ENCODE peak calls at places on chromosomes 11 and 22, in six cellular contexts. One of them, this sample, is unnamed. For H3K4me1, the result is how much of the 10 kb centered on the place peaks cover.

GRCh38 chr11:65911682-65912568 is 6.9 kb downstream of the C11orf68 start:
- DNase-seq in IMR-90: peak
- DNase-seq in A549: peak
- DNase-seq in body of pancreas: no peak
- DNase-seq in breast epithelium: peak
- DNase-seq in H9: peak
- DNase-seq in this sample: peak

GRCh38 chr11:76698321-76699043 is 27.9 kb upstream of the LRRC32 start:
- DNase-seq in IMR-90: no peak
- DNase-seq in body of pancreas: no peak
- DNase-seq in H9: peak
- DNase-seq in A549: peak
- DNase-seq in breast epithelium: no peak
- DNase-seq in this sample: peak

GRCh38 chr11:2318123-2318522 is 16.3 kb downstream of the TSPAN32 start:
- DNase-seq in A549: no peak
- DNase-seq in H9: no peak
- DNase-seq in IMR-90: no peak
- DNase-seq in body of pancreas: no peak
- DNase-seq in breast epithelium: no peak
- DNase-seq in this sample: no peak

GRCh38 chr22:19289475-19290161 is 1.9 kb downstream of the CLTCL1 start:
- DNase-seq in breast epithelium: no peak
- DNase-seq in A549: no peak
- DNase-seq in IMR-90: peak
- DNase-seq in H9: no peak
- DNase-seq in body of pancreas: no peak
- DNase-seq in this sample: no peak

GRCh38 chr11:706439-706956 is 467 bp downstream of the EPS8L2 start:
- DNase-seq in IMR-90: peak
- DNase-seq in breast epithelium: no peak
- DNase-seq in H9: peak
- DNase-seq in body of pancreas: peak
- DNase-seq in A549: peak
- DNase-seq in this sample: no peak

GRCh38 chr22:23237201-23237798 is 57.0 kb downstream of the BCR start:
- DNase-seq in body of pancreas: peak
- DNase-seq in A549: no peak
- DNase-seq in breast epithelium: no peak
- DNase-seq in IMR-90: peak
- DNase-seq in H9: peak
- DNase-seq in this sample: peak

GRCh38 chr11:126352934-126353801 is 2.3 kb upstream of the ST3GAL4 start:
- DNase-seq in H9: no peak
- DNase-seq in IMR-90: peak
- DNase-seq in breast epithelium: no peak
- DNase-seq in body of pancreas: no peak
- DNase-seq in A549: peak
- DNase-seq in this sample: peak

GRCh38 chr11:33588056-33588455 is 112.6 kb downstream of the C11orf91 start:
- DNase-seq in IMR-90: no peak
- DNase-seq in H9: no peak
- DNase-seq in A549: no peak
- DNase-seq in body of pancreas: no peak
- DNase-seq in breast epithelium: no peak
- DNase-seq in this sample: peak

GRCh38 chr11:75873417-75874148 is 58.6 kb downstream of the UVRAG start:
- DNase-seq in IMR-90: no peak
- DNase-seq in H9: no peak
- DNase-seq in breast epithelium: no peak
- DNase-seq in A549: no peak
- DNase-seq in body of pancreas: no peak
- DNase-seq in this sample: no peak

GRCh38 chr11:125423247-125423849 is 72.7 kb downstream of the FEZ1 start:
- DNase-seq in H9: no peak
- DNase-seq in A549: no peak
- DNase-seq in IMR-90: no peak
- DNase-seq in breast epithelium: no peak
- DNase-seq in body of pancreas: no peak
- DNase-seq in this sample: no peak

GRCh38 chr11:111541209-111542061 is 915 bp downstream of the LAYN start:
- DNase-seq in breast epithelium: peak
- DNase-seq in IMR-90: peak
- DNase-seq in body of pancreas: peak
- DNase-seq in A549: no peak
- DNase-seq in H9: peak
- DNase-seq in this sample: peak

GRCh38 chr11:112563808-112564207 is 303.1 kb upstream of the PLET1 start:
- DNase-seq in A549: no peak
- DNase-seq in IMR-90: no peak
- DNase-seq in body of pancreas: no peak
- DNase-seq in breast epithelium: no peak
- DNase-seq in H9: no peak
- DNase-seq in this sample: no peak

GRCh38 chr22:23256986-23257888 is 76.9 kb downstream of the BCR start:
- DNase-seq in H9: no peak
- DNase-seq in breast epithelium: peak
- DNase-seq in A549: no peak
- DNase-seq in IMR-90: no peak
- DNase-seq in body of pancreas: no peak
- DNase-seq in this sample: no peak

GRCh38 chr11:111772535-111772934 is 6.3 kb upstream of the PPP2R1B start:
- DNase-seq in H9: no peak
- DNase-seq in A549: no peak
- DNase-seq in breast epithelium: no peak
- DNase-seq in body of pancreas: no peak
- DNase-seq in IMR-90: no peak
- DNase-seq in this sample: no peak

GRCh38 chr11:73273246-73273890 is 1.2 kb downstream of the P2RY6 start:
- DNase-seq in body of pancreas: no peak
- DNase-seq in IMR-90: no peak
- DNase-seq in breast epithelium: no peak
- DNase-seq in A549: no peak
- DNase-seq in H9: no peak
- DNase-seq in this sample: no peak

GRCh38 chr11:115585361-115586024 is 81.3 kb upstream of the CADM1 start:
- DNase-seq in IMR-90: no peak
- DNase-seq in body of pancreas: no peak
- DNase-seq in breast epithelium: no peak
- DNase-seq in A549: no peak
- DNase-seq in H9: no peak
- DNase-seq in this sample: no peak

GRCh38 chr11:59666969-59667368 is 1.9 kb downstream of the PATL1 start:
- DNase-seq in A549: no peak
- DNase-seq in breast epithelium: no peak
- DNase-seq in body of pancreas: no peak
- DNase-seq in IMR-90: peak
- DNase-seq in H9: no peak
- DNase-seq in this sample: no peak
- H3K27ac ChIP-seq in A549: no peak
- H3K27ac ChIP-seq in breast epithelium: no peak
- H3K27ac ChIP-seq in body of pancreas: peak
- H3K27ac ChIP-seq in IMR-90: peak
- H3K27ac ChIP-seq in H9: no peak
- H3K27ac ChIP-seq in this sample: peak

GRCh38 chr11:74844865-74845264 is 96.2 kb downstream of the RNF169 start:
- DNase-seq in body of pancreas: no peak
- DNase-seq in breast epithelium: no peak
- DNase-seq in H9: no peak
- DNase-seq in A549: no peak
- DNase-seq in IMR-90: no peak
- DNase-seq in this sample: no peak

GRCh38 chr11:74847895-74848294 is 99.2 kb downstream of the RNF169 start:
- DNase-seq in body of pancreas: no peak
- DNase-seq in breast epithelium: no peak
- DNase-seq in IMR-90: no peak
- DNase-seq in A549: no peak
- DNase-seq in H9: no peak
- DNase-seq in this sample: no peak

GRCh38 chr11:74844072-74844471 is 95.4 kb downstream of the RNF169 start:
- DNase-seq in A549: no peak
- DNase-seq in body of pancreas: no peak
- DNase-seq in H9: no peak
- DNase-seq in breast epithelium: no peak
- DNase-seq in IMR-90: no peak
- DNase-seq in this sample: no peak

GRCh38 chr11:74846770-74847169 is 98.1 kb downstream of the RNF169 start:
- DNase-seq in H9: no peak
- DNase-seq in body of pancreas: no peak
- DNase-seq in A549: no peak
- DNase-seq in breast epithelium: no peak
- DNase-seq in IMR-90: no peak
- DNase-seq in this sample: no peak

DNA sequence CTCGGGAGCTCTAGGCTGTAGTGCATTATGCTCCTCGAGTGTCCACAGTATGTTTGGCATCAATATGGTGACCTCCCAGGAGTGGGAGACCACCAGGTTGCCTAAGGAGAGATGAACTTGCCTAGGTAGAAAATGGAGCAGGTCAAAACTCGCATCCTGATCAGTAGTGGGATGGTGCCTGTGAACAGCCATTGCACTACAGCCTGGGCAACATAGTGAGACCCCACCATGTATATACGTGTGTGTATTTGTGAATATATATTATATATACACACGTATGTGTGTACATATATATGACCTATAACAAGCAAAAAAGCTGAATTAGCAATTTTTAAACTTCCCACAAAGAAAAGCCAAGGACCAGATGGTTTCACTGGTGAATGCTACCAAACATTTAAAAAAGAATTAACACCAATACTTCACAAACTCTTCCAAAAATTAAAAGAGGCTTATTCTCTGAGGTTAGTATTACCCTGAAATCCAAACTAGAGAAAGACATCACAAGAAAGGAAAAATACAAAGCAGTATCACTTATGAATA is 97.4 kb downstream of the RNF169 start:
- DNase-seq in body of pancreas: no peak
- DNase-seq in breast epithelium: no peak
- DNase-seq in H9: no peak
- DNase-seq in IMR-90: no peak
- DNase-seq in A549: no peak
- DNase-seq in this sample: no peak
- TF ChIP-seq CTCF in body of pancreas: no peak
- TF ChIP-seq CTCF in breast epithelium: no peak
- TF ChIP-seq CTCF in H9: no peak
- TF ChIP-seq CTCF in IMR-90: no peak
- TF ChIP-seq CTCF in A549: no peak
- TF ChIP-seq CTCF in this sample: no peak

GRCh38 chr11:61154528-61154927 is 6.7 kb downstream of the VPS37C start:
- DNase-seq in body of pancreas: no peak
- DNase-seq in IMR-90: no peak
- DNase-seq in breast epithelium: no peak
- DNase-seq in H9: no peak
- DNase-seq in A549: no peak
- DNase-seq in this sample: no peak
- H3K4me1 ChIP-seq in body of pancreas: half or more
- H3K4me1 ChIP-seq in IMR-90: under half
- H3K4me1 ChIP-seq in breast epithelium: under half
- H3K4me1 ChIP-seq in H9: under half
- H3K4me1 ChIP-seq in A549: under half
- H3K4me1 ChIP-seq in this sample: under half

DNA sequence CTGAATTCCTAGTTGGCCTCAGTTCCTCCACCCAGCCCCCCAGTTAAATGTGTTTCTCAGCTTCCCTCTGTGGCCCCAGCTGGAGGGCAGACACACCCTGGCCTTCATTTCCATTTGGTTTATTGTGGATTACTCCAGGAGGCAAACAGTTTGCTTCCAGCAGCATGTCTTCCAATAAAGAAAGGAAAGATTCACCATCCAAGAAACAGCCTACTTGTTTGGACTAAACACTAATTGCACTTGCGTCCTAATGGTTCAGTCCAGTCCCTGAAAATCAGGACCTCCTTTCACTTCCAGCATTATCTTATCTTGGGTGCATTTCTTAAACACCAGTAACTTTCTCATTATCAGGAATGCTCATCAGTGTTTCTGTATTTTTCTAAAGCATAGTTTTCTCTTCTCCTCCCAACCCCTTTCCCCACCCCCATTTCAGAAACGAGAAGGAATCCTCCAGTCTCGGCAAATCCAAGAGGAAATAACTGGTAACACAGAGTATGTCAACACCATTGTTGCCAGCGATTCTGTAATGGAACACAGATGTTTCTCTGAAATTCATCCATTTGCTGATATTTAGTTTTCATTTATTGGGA is 130.9 kb downstream of the PARVA start:
- DNase-seq in IMR-90: peak
- DNase-seq in breast epithelium: no peak
- DNase-seq in A549: no peak
- DNase-seq in body of pancreas: no peak
- DNase-seq in H9: no peak
- DNase-seq in this sample: peak
- H3K27ac ChIP-seq in IMR-90: peak
- H3K27ac ChIP-seq in breast epithelium: peak
- H3K27ac ChIP-seq in A549: no peak
- H3K27ac ChIP-seq in body of pancreas: no peak
- H3K27ac ChIP-seq in H9: no peak
- H3K27ac ChIP-seq in this sample: peak

GRCh38 chr11:68762481-68762880 is 11.2 kb upstream of the TESMIN start:
- DNase-seq in A549: no peak
- DNase-seq in breast epithelium: no peak
- DNase-seq in body of pancreas: no peak
- DNase-seq in IMR-90: no peak
- DNase-seq in H9: no peak
- DNase-seq in this sample: no peak

GRCh38 chr11:68761801-68762200 is 10.5 kb upstream of the TESMIN start:
- DNase-seq in A549: no peak
- DNase-seq in IMR-90: no peak
- DNase-seq in breast epithelium: no peak
- DNase-seq in H9: no peak
- DNase-seq in body of pancreas: no peak
- DNase-seq in this sample: no peak

GRCh38 chr11:68763181-68763721 is 11.9 kb upstream of the TESMIN start:
- DNase-seq in breast epithelium: no peak
- DNase-seq in IMR-90: no peak
- DNase-seq in A549: no peak
- DNase-seq in H9: no peak
- DNase-seq in body of pancreas: no peak
- DNase-seq in this sample: peak

GRCh38 chr11:68764746-68765145 is 13.4 kb upstream of the TESMIN start:
- DNase-seq in A549: no peak
- DNase-seq in body of pancreas: no peak
- DNase-seq in H9: no peak
- DNase-seq in IMR-90: no peak
- DNase-seq in breast epithelium: no peak
- DNase-seq in this sample: no peak

GRCh38 chr11:68763926-68764657 is 12.8 kb upstream of the TESMIN start:
- DNase-seq in IMR-90: no peak
- DNase-seq in body of pancreas: no peak
- DNase-seq in H9: no peak
- DNase-seq in A549: no peak
- DNase-seq in breast epithelium: no peak
- DNase-seq in this sample: no peak
- TF ChIP-seq CTCF in IMR-90: no peak
- TF ChIP-seq CTCF in body of pancreas: no peak
- TF ChIP-seq CTCF in H9: peak
- TF ChIP-seq CTCF in A549: no peak
- TF ChIP-seq CTCF in breast epithelium: no peak
- TF ChIP-seq CTCF in this sample: peak

GRCh38 chr22:50035976-50036375 is 22.1 kb downstream of the TTLL8 start:
- DNase-seq in A549: no peak
- DNase-seq in IMR-90: no peak
- DNase-seq in breast epithelium: no peak
- DNase-seq in body of pancreas: no peak
- DNase-seq in H9: no peak
- DNase-seq in this sample: no peak
- H3K4me1 ChIP-seq in A549: under half
- H3K4me1 ChIP-seq in IMR-90: under half
- H3K4me1 ChIP-seq in breast epithelium: under half
- H3K4me1 ChIP-seq in body of pancreas: under half
- H3K4me1 ChIP-seq in H9: under half
- H3K4me1 ChIP-seq in this sample: under half

GRCh38 chr11:68954970-68955958 is 25.5 kb downstream of the MRGPRD start:
- DNase-seq in IMR-90: peak
- DNase-seq in H9: peak
- DNase-seq in A549: peak
- DNase-seq in breast epithelium: no peak
- DNase-seq in body of pancreas: no peak
- DNase-seq in this sample: no peak
- H3K27ac ChIP-seq in IMR-90: no peak
- H3K27ac ChIP-seq in H9: no peak
- H3K27ac ChIP-seq in A549: no peak
- H3K27ac ChIP-seq in breast epithelium: no peak
- H3K27ac ChIP-seq in body of pancreas: no peak
- H3K27ac ChIP-seq in this sample: no peak

This sample was measured in A673.